ENCODE peak calls at places on chromosomes 5 and 9, in ten cellular contexts. A, V, T, H, E, D, N, U, K and Q are unnamed samples.

GRCh38 chr5:115850771-115851416 is 9.2 kb downstream of the AP3S1 start:
- DNase-seq in A (no peak), V (no peak), T (no peak), H (no peak), E (no peak), D (no peak), N (no peak), U (no peak), K (peak), Q (no peak)

GRCh38 chr5:112125910-112126309 is 293.2 kb downstream of the EPB41L4A start:
- DNase-seq in A (no peak), V (no peak), T (no peak), H (no peak), E (no peak), D (no peak), N (no peak), U (peak), K (peak), Q (peak)

GRCh38 chr9:112711050-112711689 is 6.7 kb downstream of the INIP start:
- DNase-seq in A (no peak), V (peak), T (no peak), H (no peak), E (no peak), D (no peak), N (no peak), U (peak), K (peak), Q (peak)

GRCh38 chr9:87381050-87381711 is 116.5 kb upstream of the DAPK1 start:
- DNase-seq in A (no peak), V (no peak), T (no peak), H (peak), E (no peak), D (no peak), N (no peak), U (no peak), K (peak), Q (peak)

GRCh38 chr5:150789943-150790611 is 11.5 kb downstream of the SMIM3 start:
- DNase-seq in A (peak), V (no peak), T (no peak), H (no peak), E (peak), D (no peak), N (peak), U (no peak), K (peak), Q (peak)

GRCh38 chr5:100792781-100793180 is 110.3 kb downstream of the ST8SIA4 start:
- DNase-seq in A (no peak), V (no peak), T (no peak), H (no peak), E (no peak), D (no peak), N (no peak), U (no peak), K (no peak), Q (no peak)

GRCh38 chr5:40401965-40402364 is 277.8 kb upstream of the PTGER4 start:
- DNase-seq in A (no peak), V (no peak), T (no peak), H (no peak), E (no peak), D (no peak), N (no peak), U (no peak), K (peak), Q (no peak)

GRCh38 chr9:126155756-126156664 is 170.6 kb upstream of the MVB12B start:
- DNase-seq in A (peak), V (peak), T (peak), H (no peak), E (peak), D (no peak), N (no peak), U (no peak), K (no peak), Q (peak)

GRCh38 chr9:95506692-95507455 is 9.9 kb downstream of the PTCH1 start:
- DNase-seq in A (peak), V (no peak), T (peak), H (peak), E (no peak), D (peak), N (no peak), U (peak), K (peak), Q (peak)

GRCh38 chr9:113886003-113886324 is 9.9 kb downstream of the ZNF618 start:
- DNase-seq in A (no peak), V (no peak), T (no peak), H (no peak), E (no peak), D (no peak), N (no peak), U (no peak), K (no peak), Q (peak)

GRCh38 chr9:127931092-127931881 is 710 bp upstream of the PIP5KL1 start:
- DNase-seq in A (peak), V (peak), T (no peak), H (no peak), E (no peak), D (peak), N (no peak), U (no peak), K (peak), Q (peak)

GRCh38 chr5:85109616-85110015 is 724.9 kb upstream of the EDIL3 start:
- DNase-seq in A (no peak), V (no peak), T (no peak), H (no peak), E (no peak), D (no peak), N (no peak), U (no peak), K (no peak), Q (no peak)

GRCh38 chr5:78771260-78772240 is 123.0 kb upstream of the LHFPL2 start:
- DNase-seq in A (no peak), V (no peak), T (no peak), H (no peak), E (peak), D (no peak), N (no peak), U (no peak), K (no peak), Q (no peak)

GRCh38 chr5:173878224-173878967 is 9.8 kb upstream of the CPEB4 start:
- DNase-seq in A (no peak), V (no peak), T (no peak), H (no peak), E (no peak), D (no peak), N (no peak), U (no peak), K (no peak), Q (no peak)

GRCh38 chr9:15423328-15423985 is 781 bp downstream of the SNAPC3 start:
- DNase-seq in A (peak), V (no peak), T (no peak), H (no peak), E (no peak), D (peak), N (no peak), U (no peak), K (peak), Q (peak)

GRCh38 chr5:7597058-7597457 is 201.1 kb downstream of the ADCY2 start:
- DNase-seq in A (no peak), V (no peak), T (no peak), H (no peak), E (no peak), D (no peak), N (no peak), U (no peak), K (no peak), Q (no peak)

GRCh38 chr9:6467006-6467625 is 54.1 kb downstream of the UHRF2 start:
- DNase-seq in A (no peak), V (no peak), T (no peak), H (no peak), E (no peak), D (no peak), N (no peak), U (no peak), K (no peak), Q (no peak)

GRCh38 chr9:133003671-133004090 is 25.2 kb downstream of the GFI1B start:
- DNase-seq in A (no peak), V (no peak), T (no peak), H (no peak), E (no peak), D (no peak), N (no peak), U (no peak), K (no peak), Q (no peak)

GRCh38 chr5:106258591-106259125 is 1412.1 kb downstream of the EFNA5 start:
- DNase-seq in A (no peak), V (no peak), T (no peak), H (no peak), E (no peak), D (no peak), N (no peak), U (no peak), K (no peak), Q (no peak)

GRCh38 chr5:35319231-35320002 is 89.1 kb upstream of the PRLR start:
- DNase-seq in A (peak), V (no peak), T (peak), H (peak), E (peak), D (no peak), N (peak), U (no peak), K (peak), Q (no peak)

GRCh38 chr5:32639943-32640342 is 54.6 kb downstream of the SUB1 start:
- DNase-seq in A (no peak), V (no peak), T (no peak), H (no peak), E (no peak), D (no peak), N (no peak), U (no peak), K (no peak), Q (no peak)